ENCODE peak calls at places on chromosomes 13 and 19, in four cellular contexts. A is BJ; X is tibial nerve; Y is stimulated activated CD4-positive, alpha-beta T cell treated with anti-CD3 and anti-CD28 coated beads, Interleukin-2, amount 100 ng/mL, for 48 hours. U is an unnamed sample.

GRCh38 chr13:100497394-100497793 is 91.2 kb downstream of the GGACT start:
- DNase-seq in X (no peak), Y (no peak), A (no peak), U (peak; percentile 25)

GRCh38 chr13:42594577-42595571 is 20.9 kb downstream of the TNFSF11 start:
- DNase-seq in Y (peak; percentile 55), X (peak; percentile 65), A (peak; percentile 13), U (peak; percentile 70)

GRCh38 chr19:1610579-1610978 is 5.3 kb upstream of the UQCR11 start:
- DNase-seq in Y (no peak), A (no peak), X (no peak), U (no peak)

GRCh38 chr13:113562085-113562749 is 22.3 kb upstream of the TFDP1 start:
- DNase-seq in X (peak; percentile 66), A (no peak), Y (peak; percentile 29), U (peak; percentile 54)

GRCh38 chr19:55303477-55303876 is 19.7 kb downstream of the BRSK1 start:
- DNase-seq in Y (no peak), X (no peak), A (no peak), U (no peak)

GRCh38 chr13:61410669-61411297 is 4.9 kb downstream of the PCDH20 start:
- DNase-seq in Y (no peak), X (no peak), A (no peak), U (no peak)

GRCh38 chr19:33040994-33041827 is 23.5 kb downstream of the RHPN2 start:
- DNase-seq in A (peak; percentile 24), Y (no peak), X (no peak), U (peak; percentile 81)

GRCh38 chr19:31121501-31121900 is 227.7 kb downstream of the TSHZ3 start:
- DNase-seq in Y (no peak), A (no peak), X (no peak), U (no peak)

U was measured in RPMI7951.